ENCODE peak calls at places on chromosomes 16 and 17, in four cellular contexts. T, S, A and V are unnamed samples.

GRCh38 chr17:17959520-17960361 is 12.5 kb downstream of the TOM1L2 start:
- DNase-seq in T (no peak), S (no peak), A (no peak), V (peak; percentile 81)

GRCh38 chr16:78362736-78363135 is 263.3 kb downstream of the WWOX start:
- DNase-seq in T (no peak), S (no peak), A (no peak), V (no peak)

GRCh38 chr16:66402591-66403230 is 24.4 kb upstream of the BEAN1 start:
- DNase-seq in T (no peak), S (no peak), A (no peak), V (no peak)

GRCh38 chr17:80105762-80106161 is 4.4 kb downstream of the GAA start:
- DNase-seq in T (no peak), S (no peak), A (no peak), V (no peak)

GRCh38 chr17:34225046-34225445 is 30.0 kb upstream of the CCL2 start:
- DNase-seq in T (no peak), S (no peak), A (no peak), V (no peak)

GRCh38 chr16:67197704-67198103 is 1.2 kb upstream of the ELMO3 start:
- DNase-seq in T (no peak), S (no peak), A (no peak), V (no peak)

GRCh38 chr16:87201052-87201451 is 116.1 kb downstream of the C16orf95 start:
- DNase-seq in T (peak; percentile 57), S (peak; percentile 96), A (no peak), V (no peak)

GRCh38 chr17:81039854-81040758 is 5.2 kb downstream of the BAIAP2 start:
- DNase-seq in T (no peak), S (no peak), A (no peak), V (no peak)

GRCh38 chr16:88415381-88416323 is 32.9 kb downstream of the ZNF469 start:
- DNase-seq in T (no peak), S (no peak), A (no peak), V (no peak)

GRCh38 chr17:66275651-66276050 is 26.8 kb upstream of the PRKCA start:
- DNase-seq in T (no peak), S (peak; percentile 73), A (no peak), V (no peak)

GRCh38 chr16:9372934-9373890 is 281.8 kb downstream of the HAPSTR1 start:
- DNase-seq in T (no peak), S (no peak), A (peak; percentile 22), V (no peak)

GRCh38 chr17:8470447-8471047 is 34.9 kb downstream of the NDEL1 start:
- DNase-seq in T (no peak), S (no peak), A (no peak), V (no peak)

GRCh38 chr17:50905460-50905803 is 39.3 kb upstream of the TOB1 start:
- DNase-seq in T (no peak), S (no peak), A (peak; percentile 51), V (no peak)

GRCh38 chr16:4123617-4124300 is 7.5 kb upstream of the ADCY9 start:
- DNase-seq in T (no peak), S (peak; percentile 52), A (no peak), V (no peak)

GRCh38 chr17:82105882-82106696 is 8.1 kb upstream of the FASN start:
- DNase-seq in T (no peak), S (no peak), A (peak; percentile 89), V (peak; percentile 93)

GRCh38 chr17:47889734-47890529 is 6.1 kb upstream of the SP2 start:
- DNase-seq in T (peak; percentile 73), S (peak; percentile 38), A (peak; percentile 96), V (peak; percentile 74)

GRCh38 chr16:3501783-3502400 is 1.1 kb downstream of the CLUAP1 start:
- DNase-seq in T (no peak), S (no peak), A (peak; percentile 35), V (no peak)

GRCh38 chr16:11448796-11449416 is 103.6 kb downstream of the RMI2 start:
- DNase-seq in T (no peak), S (no peak), A (no peak), V (no peak)

GRCh38 chr17:53628011-53628410 is 194.7 kb upstream of the KIF2B start:
- DNase-seq in T (no peak), S (no peak), A (no peak), V (no peak)

GRCh38 chr17:20234266-20234665 is 225.1 kb downstream of the SPECC1 start:
- DNase-seq in T (no peak), S (no peak), A (no peak), V (no peak)

GRCh38 chr16:564690-565419 is 1.9 kb upstream of the NHLRC4 start:
- DNase-seq in T (no peak), S (no peak), A (no peak), V (no peak)

GRCh38 chr17:18962494-18962815 is 10.5 kb downstream of the SLC5A10 start:
- DNase-seq in T (no peak), S (no peak), A (no peak), V (no peak)

GRCh38 chr17:82475458-82475857 is 16.9 kb downstream of the NARF start:
- DNase-seq in T (no peak), S (no peak), A (no peak), V (no peak)

GRCh38 chr16:12113581-12114375 is 137.2 kb downstream of the SNX29 start:
- DNase-seq in T (no peak), S (no peak), A (no peak), V (no peak)

GRCh38 chr17:28684963-28685362 is 23.0 kb downstream of the SUPT6H start:
- DNase-seq in T (no peak), S (no peak), A (no peak), V (no peak)

GRCh38 chr17:59372138-59372751 is 40.8 kb downstream of the YPEL2 start:
- DNase-seq in T (peak; percentile 38), S (peak; percentile 66), A (no peak), V (no peak)

GRCh38 chr16:79469999-79470398 is 130.5 kb downstream of the MAF start:
- DNase-seq in T (no peak), S (no peak), A (no peak), V (no peak)

GRCh38 chr17:42459256-42459982 is 741 bp downstream of the ATP6V0A1 start:
- DNase-seq in T (peak; percentile 64), S (no peak), A (peak; percentile 71), V (peak; percentile 25)

GRCh38 chr17:82415786-82416185 is 2.4 kb upstream of the HEXD start:
- DNase-seq in T (no peak), S (no peak), A (no peak), V (no peak)

GRCh38 chr16:46763147-46763546 is 15.0 kb upstream of the MYLK3 start:
- DNase-seq in T (no peak), S (no peak), A (no peak), V (no peak)

GRCh38 chr16:83336630-83337029 is 471.1 kb upstream of the HSBP1 start:
- DNase-seq in T (no peak), S (peak; percentile 50), A (no peak), V (no peak)

GRCh38 chr17:30956764-30957374 is 14.0 kb upstream of the RNF135 start:
- DNase-seq in T (no peak), S (no peak), A (peak; percentile 45), V (no peak)

GRCh38 chr16:19323596-19323995 is 38.1 kb downstream of the CLEC19A start:
- DNase-seq in T (no peak), S (no peak), A (no peak), V (no peak)

GRCh38 chr17:31488982-31489294 is 97.5 kb downstream of the RAB11FIP4 start:
- DNase-seq in T (no peak), S (no peak), A (peak; percentile 40), V (no peak)

DNA sequence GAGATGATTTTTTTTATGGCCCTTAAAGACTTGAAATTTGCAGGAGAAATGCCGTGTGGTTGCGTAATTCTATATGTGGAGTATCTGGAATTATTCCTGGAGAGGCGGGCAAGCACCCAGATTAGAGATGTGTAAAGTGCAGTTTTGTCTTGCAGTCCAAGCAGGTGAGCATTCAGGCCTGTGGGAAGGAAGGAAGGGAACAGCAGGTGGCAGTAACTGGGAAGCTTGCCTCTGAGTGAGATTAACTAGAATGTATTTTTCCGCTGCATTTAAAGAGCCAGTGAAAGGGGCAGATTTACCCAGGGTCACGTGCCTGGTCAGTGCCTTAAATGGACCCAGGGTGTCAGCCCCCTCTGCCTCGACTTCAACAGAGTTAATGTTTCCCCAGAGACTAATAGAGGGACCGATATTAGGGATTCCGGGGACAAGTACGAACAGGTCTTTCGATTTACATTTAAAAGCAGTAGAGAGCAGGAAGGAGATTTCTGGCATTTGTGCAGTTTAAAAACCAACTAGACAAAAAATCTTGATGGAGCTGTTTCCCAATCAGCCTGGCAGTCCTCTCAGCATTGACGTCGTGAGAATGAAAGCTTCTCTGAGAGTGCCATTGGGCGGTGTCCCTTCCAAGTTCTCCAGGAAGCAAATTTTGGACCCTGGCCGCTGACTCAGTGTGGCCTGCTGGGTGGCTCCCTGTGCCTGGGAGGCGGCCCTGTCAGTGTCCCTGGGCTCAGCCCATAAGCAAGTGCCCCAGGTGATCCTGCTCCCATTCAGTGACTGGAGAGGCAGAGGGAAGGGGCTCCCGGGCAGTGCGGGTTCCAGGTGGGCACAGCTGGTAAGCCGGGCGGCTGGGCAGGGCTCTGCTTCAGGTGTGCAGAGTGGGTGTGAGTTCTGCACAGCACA is 38.2 kb downstream of the KSR1 start:
- DNase-seq in T (peak; percentile 63), S (peak; percentile 5), A (peak; percentile 64), V (no peak)
- TF ChIP-seq CTCF in T (peak; percentile 61), S (peak; percentile 34), A (peak; percentile 60), V (no peak)

GRCh38 chr17:56029980-56030624 is 123.2 kb upstream of the ANKFN1 start:
- DNase-seq in T (no peak), S (no peak), A (no peak), V (no peak)
- TF ChIP-seq CTCF in T (no peak), S (no peak), A (peak; percentile 12), V (no peak)

GRCh38 chr16:57208926-57209325 is 22.8 kb downstream of the RSPRY1 start:
- DNase-seq in T (no peak), S (no peak), A (no peak), V (no peak)

GRCh38 chr16:57202095-57202886 is 16.2 kb downstream of the RSPRY1 start:
- DNase-seq in T (no peak), S (no peak), A (no peak), V (no peak)

GRCh38 chr16:57203451-57203850 is 17.3 kb downstream of the RSPRY1 start:
- DNase-seq in T (no peak), S (no peak), A (no peak), V (no peak)

GRCh38 chr16:57209780-57210179 is 23.7 kb downstream of the RSPRY1 start:
- DNase-seq in T (no peak), S (no peak), A (no peak), V (no peak)

DNA sequence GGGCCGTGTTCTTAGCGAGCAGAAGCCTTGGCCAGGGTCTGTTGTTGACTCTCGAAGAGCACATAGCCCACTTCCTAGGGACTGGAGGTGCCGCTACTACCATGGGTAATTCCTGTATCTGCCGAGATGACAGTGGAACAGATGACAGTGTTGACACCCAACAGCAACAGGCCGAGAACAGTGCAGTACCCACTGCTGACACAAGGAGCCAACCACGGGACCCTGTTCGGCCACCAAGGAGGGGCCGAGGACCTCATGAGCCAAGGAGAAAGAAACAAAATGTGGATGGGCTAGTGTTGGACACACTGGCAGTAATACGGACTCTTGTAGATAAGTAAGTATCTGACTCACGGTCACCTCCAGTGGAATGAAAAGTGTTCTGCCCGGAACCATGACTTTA is 18.5 kb downstream of the RSPRY1 start:
- DNase-seq in T (no peak), S (no peak), A (peak; percentile 54), V (no peak)
- TF ChIP-seq CTCF in T (no peak), S (no peak), A (no peak), V (no peak)

GRCh38 chr17:410674-411401 is 58.2 kb upstream of the RPH3AL start:
- DNase-seq in T (no peak), S (no peak), A (peak; percentile 70), V (no peak)
- TF ChIP-seq CTCF in T (no peak), S (peak; percentile 18), A (peak; percentile 48), V (no peak)